ENCODE peak calls at places on chromosome 20, in four cellular contexts. K is GM12891, B is heart left ventricle, I is suprapubic skin. G is an unnamed sample.
A peak's percentile ranks its signal among the peaks of the same experiment; 100 is the strongest.

GRCh38 chr20:44730441-44730840 is 15.2 kb upstream of the KCNK15 start:
- DNase-seq in B (no peak), I (no peak), K (no peak), G (no peak)

GRCh38 chr20:19889011-19889953 is 127.9 kb upstream of the NAA20 start:
- DNase-seq in K (no peak), B (peak; percentile 74), I (no peak), G (peak; percentile 57)

GRCh38 chr20:38725959-38726848 is 1.9 kb downstream of the SLC32A1 start:
- DNase-seq in I (no peak), K (peak; percentile 48), B (no peak), G (no peak)

GRCh38 chr20:62615750-62616251 is 26.5 kb upstream of the SLCO4A1 start:
- DNase-seq in B (peak; percentile 24), I (no peak), K (no peak), G (no peak)

GRCh38 chr20:23889775-23890187 is 10.2 kb upstream of the CST5 start:
- DNase-seq in B (no peak), K (peak; percentile 17), I (no peak), G (peak; percentile 28)

GRCh38 chr20:63520594-63520938 is at the start of gene PPDPF:
- DNase-seq in B (peak; percentile 94), K (peak; percentile 98), I (no peak), G (peak; percentile 85)

GRCh38 chr20:34998331-34998950 is 42.8 kb downstream of the MYH7B start:
- DNase-seq in I (no peak), K (no peak), B (peak; percentile 59), G (no peak)

GRCh38 chr20:3777381-3777725 is 3.9 kb downstream of the SPEF1 start:
- DNase-seq in I (no peak), K (no peak), B (no peak), G (no peak)

GRCh38 chr20:5608448-5609161 is 141.6 kb upstream of the SHLD1 start:
- DNase-seq in K (no peak), I (no peak), B (no peak), G (no peak)

GRCh38 chr20:2840967-2841531 is 504 bp downstream of the VPS16 start:
- DNase-seq in I (peak; percentile 89), K (no peak), B (peak; percentile 82), G (peak; percentile 89)

GRCh38 chr20:50580842-50581544 is 70.8 kb downstream of the PTPN1 start:
- DNase-seq in K (no peak), I (no peak), B (no peak), G (no peak)

GRCh38 chr20:20837574-20838021 is 125.2 kb upstream of the RALGAPA2 start:
- DNase-seq in I (no peak), K (peak; percentile 28), B (no peak), G (no peak)

GRCh38 chr20:45340236-45340847 is 7.9 kb downstream of the SDC4 start:
- DNase-seq in I (no peak), K (no peak), B (no peak), G (no peak)

GRCh38 chr20:62119101-62119500 is 3.2 kb upstream of the LSM14B start:
- DNase-seq in I (no peak), B (no peak), K (no peak), G (no peak)

GRCh38 chr20:62818592-62819493 is 2.0 kb downstream of the COL9A3 start:
- DNase-seq in B (peak; percentile 79), K (no peak), I (no peak), G (peak; percentile 98)

GRCh38 chr20:33657704-33658095 is 4.4 kb upstream of the C20orf144 start:
- DNase-seq in I (no peak), B (no peak), K (no peak), G (no peak)

GRCh38 chr20:22346716-22347115 is 237.7 kb downstream of the FOXA2 start:
- DNase-seq in B (no peak), I (no peak), K (no peak), G (no peak)

GRCh38 chr20:45311589-45312211 is 3.6 kb upstream of the MATN4 start:
- DNase-seq in B (peak; percentile 81), K (peak; percentile 85), I (no peak), G (peak; percentile 51)

GRCh38 chr20:10060223-10060622 is 25.4 kb downstream of the ANKEF1 start:
- DNase-seq in B (no peak), K (no peak), I (no peak), G (no peak)

GRCh38 chr20:2108987-2109386 is 7.4 kb downstream of the STK35 start:
- DNase-seq in B (no peak), K (no peak), I (no peak), G (peak; percentile 67)

GRCh38 chr20:46406200-46406985 is at the start of gene ELMO2:
- DNase-seq in K (peak; percentile 85), I (peak; percentile 99), B (peak; percentile 98), G (peak; percentile 91)
- TF ChIP-seq POLR2A in K (no peak), I (no peak), B (no peak), G (peak; percentile 57)

GRCh38 chr20:18139832-18140231 is 2.2 kb downstream of the KAT14 start:
- DNase-seq in K (no peak), I (no peak), B (no peak), G (no peak)

GRCh38 chr20:18138639-18139583 is 1.2 kb downstream of the KAT14 start:
- DNase-seq in B (no peak), K (no peak), I (no peak), G (no peak)

GRCh38 chr20:18138266-18138582 is 561 bp downstream of the KAT14 start:
- DNase-seq in I (no peak), B (no peak), K (peak; percentile 10), G (no peak)

GRCh38 chr20:18133962-18134361 is 3.7 kb upstream of the KAT14 start:
- DNase-seq in B (no peak), K (no peak), I (no peak), G (no peak)

DNA sequence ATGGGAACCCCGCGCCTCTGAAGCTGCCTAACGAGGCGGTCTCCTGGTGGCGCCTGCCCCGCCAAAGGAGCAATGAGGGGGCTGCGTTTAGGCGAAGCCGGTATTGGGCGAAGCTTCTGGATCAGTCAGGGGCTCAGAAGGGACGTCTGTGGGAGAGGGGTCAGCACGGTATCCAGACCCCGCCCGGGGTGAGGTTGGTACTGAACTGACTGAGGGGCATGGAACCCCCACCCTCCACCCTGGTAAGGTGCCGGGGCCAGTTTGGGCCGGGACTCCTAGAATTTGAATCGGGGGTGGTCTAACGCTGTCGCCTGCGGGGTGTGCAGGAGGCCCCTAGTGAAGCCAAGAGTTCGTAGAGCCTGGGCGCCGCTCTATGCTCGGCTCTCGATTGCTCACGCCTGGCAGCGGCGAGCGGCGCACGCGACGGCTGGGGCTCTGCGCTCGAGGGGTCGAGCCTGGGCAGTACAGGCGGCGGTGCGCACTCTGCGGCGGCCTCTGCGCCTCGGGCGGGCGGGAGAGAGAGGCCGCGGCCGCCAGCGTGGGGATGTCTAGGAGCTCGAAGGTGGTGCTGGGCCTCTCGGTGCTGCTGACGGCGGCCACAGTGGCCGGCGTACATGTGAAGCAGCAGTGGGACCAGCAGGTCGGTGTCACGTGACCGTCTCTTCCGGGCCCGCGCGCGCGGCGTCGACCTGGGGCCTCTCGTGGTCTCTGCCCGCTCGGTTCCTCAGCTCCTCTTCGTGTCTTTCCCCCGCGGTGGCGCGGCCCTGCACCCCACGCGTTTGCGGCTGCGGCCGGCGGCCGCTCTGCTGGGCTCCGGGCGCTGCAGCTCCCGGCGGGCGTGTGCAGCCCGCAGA is at the start of the genes KAT14 and PET117:
- DNase-seq in I (peak; percentile 88), K (peak; percentile 74), B (peak; percentile 96), G (peak; percentile 85)
- TF ChIP-seq POLR2A in I (no peak), K (peak; percentile 76), B (no peak), G (peak; percentile 70)

GRCh38 chr20:32205502-32206382 is 1.8 kb downstream of the PLAGL2 start:
- DNase-seq in I (no peak), B (no peak), K (no peak), G (no peak)

GRCh38 chr20:32206383-32207210 is 946 bp downstream of the PLAGL2 start:
- DNase-seq in B (no peak), K (no peak), I (no peak), G (no peak)

GRCh38 chr20:32207211-32207625 is 325 bp downstream of the PLAGL2 start:
- DNase-seq in B (no peak), I (no peak), K (no peak), G (no peak)

GRCh38 chr20:32208499-32209154 is 947 bp downstream of the POFUT1 start:
- DNase-seq in I (no peak), K (no peak), B (no peak), G (no peak)

DNA sequence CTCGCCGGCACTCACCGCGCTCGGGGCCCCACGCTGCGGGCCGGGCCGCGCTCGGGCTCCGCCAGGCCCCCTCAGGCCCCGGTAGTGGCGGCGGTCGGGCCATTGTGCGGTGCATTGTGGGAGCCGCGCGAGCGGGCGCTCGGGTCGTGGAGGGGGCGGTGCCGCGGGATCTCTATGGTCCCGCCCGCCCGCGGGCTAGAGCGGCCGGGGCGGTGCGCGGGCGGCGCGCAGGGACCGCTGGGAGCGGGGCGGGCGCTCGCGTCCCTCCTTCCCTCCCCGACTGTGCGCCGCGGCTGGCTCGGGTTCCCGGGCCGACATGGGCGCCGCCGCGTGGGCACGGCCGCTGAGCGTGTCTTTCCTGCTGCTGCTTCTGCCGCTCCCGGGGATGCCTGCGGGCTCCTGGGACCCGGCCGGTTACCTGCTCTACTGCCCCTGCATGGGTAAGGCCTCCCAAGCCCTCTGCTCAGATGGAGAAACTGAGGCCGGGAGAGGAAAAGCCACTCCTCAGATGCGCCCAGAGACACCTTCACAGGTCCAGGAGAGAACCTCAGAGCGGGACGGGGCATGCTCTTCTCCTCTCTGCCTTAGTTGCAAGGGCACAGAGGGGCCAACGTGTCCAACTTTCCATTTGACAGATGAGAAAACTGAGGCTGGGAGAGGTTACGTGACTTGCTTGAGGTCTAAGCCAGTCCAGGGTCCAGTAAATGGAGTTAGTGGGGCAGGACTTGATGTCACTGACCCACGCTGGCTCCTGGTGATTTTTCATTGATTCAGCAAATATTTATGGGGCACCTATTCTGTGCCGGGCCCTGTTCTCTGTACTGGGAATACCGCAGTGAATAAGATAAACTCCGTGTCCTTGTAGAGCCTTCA is at the start of the genes PLAGL2 and POFUT1:
- DNase-seq in B (peak; percentile 95), K (peak; percentile 99), I (peak; percentile 90), G (peak; percentile 94)
- TF ChIP-seq POLR2A in B (no peak), K (peak; percentile 71), I (peak; percentile 16), G (peak; percentile 95)

GRCh38 chr20:544153-544725 is 649 bp upstream of the CSNK2A1 start:
- DNase-seq in K (no peak), B (no peak), I (no peak), G (no peak)

GRCh38 chr20:546353-546752 is 2.8 kb upstream of the CSNK2A1 start:
- DNase-seq in B (no peak), I (no peak), K (no peak), G (no peak)

GRCh38 chr20:542777-543368 is 717 bp downstream of the CSNK2A1 start:
- DNase-seq in I (no peak), B (no peak), K (peak; percentile 48), G (peak; percentile 16)

GRCh38 chr20:540391-541201 is 3.0 kb downstream of the CSNK2A1 start:
- DNase-seq in K (no peak), B (no peak), I (no peak), G (no peak)

DNA sequence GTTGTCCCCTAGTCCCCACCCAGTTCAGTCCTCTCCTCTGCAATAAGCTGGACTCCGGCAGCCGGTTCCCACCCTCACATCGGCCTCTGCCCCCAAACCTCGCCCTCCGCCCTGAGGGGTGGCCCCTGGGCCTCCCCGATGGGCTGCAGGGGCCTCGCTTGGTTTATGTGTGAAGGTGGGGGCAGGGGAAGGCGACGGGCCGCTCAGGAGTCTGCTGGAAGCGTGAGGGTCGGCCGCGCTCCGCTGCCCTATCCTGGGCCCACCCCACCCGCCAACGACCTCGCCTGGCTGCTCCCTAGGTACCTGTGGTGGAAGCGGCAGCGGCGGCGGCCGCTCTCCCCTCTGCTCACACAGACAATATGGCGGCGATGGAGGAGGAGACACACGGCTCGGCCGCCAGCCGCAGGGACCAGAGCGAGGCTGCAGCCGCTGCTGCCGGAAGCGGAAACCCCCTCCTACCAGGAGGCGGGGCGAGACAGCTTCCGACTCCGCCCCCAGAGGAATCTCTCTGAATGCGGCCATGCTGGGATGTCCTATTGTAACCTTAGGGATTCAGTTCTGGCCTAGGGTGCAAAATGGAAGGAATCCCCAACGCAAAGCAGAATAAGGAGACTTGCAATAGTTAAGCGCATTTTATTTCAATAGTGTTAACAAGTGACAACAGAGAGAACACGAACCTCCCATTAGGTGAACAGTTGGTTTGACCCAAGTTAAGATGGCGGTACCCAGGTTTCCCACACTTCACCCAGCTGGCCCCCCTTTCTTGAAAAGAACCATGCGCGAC is at the start of gene CSNK2A1:
- DNase-seq in K (peak; percentile 86), B (peak; percentile 97), I (peak; percentile 96), G (peak; percentile 80)
- TF ChIP-seq POLR2A in K (peak; percentile 68), B (peak; percentile 33), I (no peak), G (peak; percentile 86)

G was measured in H54.